ENCODE peak calls at places on chromosomes 4 and X, in nine cellular contexts. C is cardiac fibroblast, W is nephron progenitor cell, M is HuH-7.5, D is HCT116, Q is type B pancreatic cell, F is ACHN, E is A172, V is left colon. L is an unnamed sample.

GRCh38 chr4:183140911-183141320 is 41.9 kb downstream of the WWC2 start:
- DNase-seq in Q (no peak), D (no peak), C (peak; percentile 86), V (no peak), E (peak; percentile 53), W (no peak), M (no peak), F (no peak), L (no peak)

GRCh38 chr4:63742882-63743281 is 666.4 kb downstream of the TECRL start:
- DNase-seq in C (no peak), E (no peak), D (no peak), V (no peak), M (no peak), F (no peak), Q (no peak), W (no peak), L (no peak)

GRCh38 chr4:710116-710515 is 4.5 kb downstream of the PCGF3 start:
- DNase-seq in F (no peak), Q (no peak), C (no peak), E (no peak), V (no peak), M (no peak), D (no peak), W (no peak), L (no peak)

GRCh38 chr4:8010618-8011017 is 71.0 kb upstream of the AFAP1 start:
- DNase-seq in V (peak; percentile 53), Q (peak; percentile 82), M (no peak), D (no peak), F (no peak), C (peak; percentile 27), W (peak; percentile 80), E (peak; percentile 58), L (no peak)

GRCh38 chrX:39725928-39726619 is 371.7 kb downstream of the BCOR start:
- DNase-seq in W (no peak), M (no peak), D (no peak), Q (no peak), E (peak; percentile 27), C (peak; percentile 85), V (no peak), F (no peak), L (no peak)

GRCh38 chr4:52712991-52713275 is 38.3 kb downstream of the ERVMER34-1 start:
- DNase-seq in V (no peak), D (no peak), C (no peak), E (no peak), W (no peak), F (no peak), M (no peak), Q (no peak), L (no peak)

GRCh38 chr4:88093874-88094273 is 64.6 kb downstream of the ABCG2 start:
- DNase-seq in C (no peak), W (no peak), M (no peak), E (no peak), Q (no peak), F (no peak), V (no peak), D (no peak), L (no peak)

GRCh38 chr4:144831971-144832370 is 186.0 kb downstream of the HHIP start:
- DNase-seq in V (no peak), D (no peak), W (no peak), F (no peak), Q (no peak), E (no peak), C (peak; percentile 13), M (no peak), L (no peak)

GRCh38 chr4:56727150-56727549 is 46.1 kb upstream of the HOPX start:
- DNase-seq in Q (no peak), F (no peak), V (no peak), D (no peak), C (peak; percentile 25), W (no peak), M (no peak), E (no peak), L (peak; percentile 25)

GRCh38 chr4:108683479-108683878 is 33.1 kb downstream of the OSTC start:
- DNase-seq in E (peak; percentile 30), M (no peak), V (no peak), W (no peak), D (peak; percentile 15), C (peak; percentile 57), F (peak; percentile 47), Q (no peak), L (no peak)

GRCh38 chr4:81845761-81846160 is 374.1 kb upstream of the RASGEF1B start:
- DNase-seq in D (no peak), Q (no peak), M (no peak), C (no peak), V (no peak), F (no peak), E (no peak), W (no peak), L (no peak)

GRCh38 chr4:81404294-81404693 is 67.4 kb downstream of the RASGEF1B start:
- DNase-seq in W (no peak), Q (no peak), E (no peak), D (no peak), C (no peak), V (no peak), M (no peak), F (no peak), L (no peak)

GRCh38 chr4:25658777-25659176 is 3.1 kb downstream of the SLC34A2 start:
- DNase-seq in W (no peak), D (no peak), F (no peak), E (no peak), Q (no peak), C (no peak), M (no peak), V (no peak), L (no peak)

GRCh38 chr4:141340458-141340857 is 119.8 kb downstream of the ZNF330 start:
- DNase-seq in M (no peak), Q (no peak), W (no peak), D (no peak), V (no peak), C (no peak), E (no peak), F (no peak), L (no peak)

GRCh38 chrX:27583976-27584375 is 6.2 kb upstream of the DCAF8L2 start:
- DNase-seq in W (no peak), C (no peak), F (no peak), D (no peak), V (no peak), M (no peak), Q (no peak), E (peak; percentile 79), L (no peak)

GRCh38 chr4:173879286-173879908 is 349.4 kb upstream of the HAND2 start:
- DNase-seq in W (no peak), E (no peak), Q (no peak), D (no peak), F (no peak), C (no peak), M (no peak), V (no peak), L (no peak)

GRCh38 chr4:26854701-26855100 is 5.9 kb upstream of the STIM2 start:
- DNase-seq in V (no peak), E (no peak), M (no peak), W (no peak), Q (no peak), F (no peak), C (no peak), D (no peak), L (no peak)

GRCh38 chr4:93203708-93204107 is 624.8 kb upstream of the ATOH1 start:
- DNase-seq in V (no peak), M (no peak), D (peak; percentile 19), E (peak; percentile 45), C (no peak), Q (no peak), W (no peak), F (no peak), L (no peak)